ENCODE peak calls at places on chromosomes 6 and 20, in six cellular contexts. F is GM13977, R is upper lobe of right lung, G is epithelial cell of esophagus, A is fibroblast of lung, O is ascending aorta. Z is an unnamed sample.

GRCh38 chr6:28648035-28648877 is 122.6 kb downstream of the GPX5 start:
- DNase-seq in G (peak; percentile 75), A (peak; percentile 79), O (no peak), R (no peak), F (peak; percentile 49), Z (peak; percentile 89)

GRCh38 chr20:10217517-10218410 is 866 bp upstream of the SNAP25 start:
- DNase-seq in O (peak; percentile 90), R (no peak), G (peak; percentile 63), A (peak; percentile 99), F (peak; percentile 45), Z (no peak)

GRCh38 chr20:20743511-20744169 is 31.2 kb upstream of the RALGAPA2 start:
- DNase-seq in R (peak; percentile 80), F (no peak), G (no peak), O (peak; percentile 81), A (peak; percentile 49), Z (no peak)

GRCh38 chr6:2351807-2352431 is 106.5 kb upstream of the GMDS start:
- DNase-seq in A (peak; percentile 72), R (no peak), F (no peak), G (peak; percentile 30), O (no peak), Z (no peak)

GRCh38 chr6:19851273-19852089 is 14.3 kb downstream of the ID4 start:
- DNase-seq in O (no peak), R (no peak), A (peak; percentile 83), G (peak; percentile 73), F (peak; percentile 63), Z (peak; percentile 72)

GRCh38 chr6:95576621-95577316 is 566 bp upstream of the MANEA start:
- DNase-seq in A (peak; percentile 41), R (no peak), O (no peak), G (peak; percentile 39), F (peak; percentile 17), Z (peak; percentile 41)

GRCh38 chr6:10383312-10384063 is 31.4 kb downstream of the TFAP2A start:
- DNase-seq in O (no peak), F (no peak), R (no peak), A (no peak), G (peak; percentile 41), Z (no peak)

GRCh38 chr6:43376551-43376981 is 7.1 kb upstream of the ZNF318 start:
- DNase-seq in O (no peak), R (no peak), A (no peak), G (peak; percentile 93), F (no peak), Z (no peak)

GRCh38 chr20:50585678-50586077 is 75.5 kb downstream of the PTPN1 start:
- DNase-seq in R (no peak), A (no peak), G (no peak), F (no peak), O (no peak), Z (no peak)

GRCh38 chr6:156846845-156847599 is 69.8 kb downstream of the ARID1B start:
- DNase-seq in A (no peak), R (no peak), F (no peak), O (no peak), G (no peak), Z (no peak)

GRCh38 chr6:100344761-100345160 is 120.0 kb downstream of the SIM1 start:
- DNase-seq in F (no peak), R (no peak), O (no peak), A (peak; percentile 30), G (peak; percentile 60), Z (no peak)

GRCh38 chr20:14879020-14879697 is 541.7 kb upstream of the FLRT3 start:
- DNase-seq in G (peak; percentile 95), A (peak; percentile 70), F (peak; percentile 5), O (no peak), R (no peak), Z (no peak)

GRCh38 chr20:22862645-22863230 is 172.4 kb upstream of the SSTR4 start:
- DNase-seq in F (no peak), G (no peak), R (no peak), O (no peak), A (no peak), Z (no peak)
- TF ChIP-seq CTCF in F (no peak), G (peak; percentile 8), R (peak; percentile 17), O (no peak), A (no peak), Z (no peak)

DNA sequence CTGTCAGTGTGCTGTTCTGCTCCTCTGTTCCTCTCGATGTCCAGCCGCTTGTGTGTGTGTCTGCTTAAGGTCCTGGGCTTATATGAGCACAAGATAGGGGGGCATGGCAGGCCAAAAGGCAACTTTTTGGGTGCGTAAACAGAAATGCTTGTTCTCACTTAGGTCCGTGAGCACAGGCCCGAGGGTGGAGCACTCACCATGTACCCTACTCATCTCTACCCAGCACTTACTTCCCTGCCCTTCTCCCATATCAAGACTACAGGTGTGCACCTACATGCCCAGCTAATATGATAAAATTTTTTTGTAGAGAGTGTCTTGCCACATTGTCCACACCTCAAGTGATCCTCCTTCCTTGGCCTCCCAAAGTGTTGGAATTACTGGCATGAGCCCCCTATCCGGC is 34.3 kb downstream of the NCOA3 start:
- DNase-seq in A (no peak), G (no peak), R (no peak), F (no peak), O (no peak), Z (no peak)
- TF ChIP-seq CTCF in A (no peak), G (no peak), R (no peak), F (no peak), O (no peak), Z (no peak)

GRCh38 chr20:55592866-55593265 is 412.5 kb downstream of the CBLN4 start:
- DNase-seq in R (no peak), G (no peak), F (no peak), A (no peak), O (no peak), Z (no peak)
- TF ChIP-seq CTCF in R (no peak), G (no peak), F (no peak), A (no peak), O (no peak), Z (no peak)

DNA sequence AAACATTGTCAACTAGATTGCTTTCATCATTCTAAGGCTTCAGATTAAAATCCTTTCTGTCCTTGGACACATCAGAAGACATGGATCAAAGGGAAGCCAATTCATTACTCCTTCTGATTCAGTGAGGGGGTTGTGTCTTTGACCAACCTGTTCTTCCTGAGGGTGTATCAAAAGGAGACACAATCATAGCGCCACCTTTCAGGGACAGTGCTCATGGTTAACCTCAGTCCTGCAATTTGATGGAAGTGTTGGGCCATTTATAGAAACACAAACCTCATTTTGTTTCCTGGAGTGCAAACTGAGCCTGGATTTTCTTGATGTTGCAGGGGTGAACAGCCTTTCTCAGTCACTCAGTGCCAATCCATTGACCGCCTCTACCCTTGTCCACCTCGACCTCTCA is 163.9 kb upstream of the SCGN start:
- DNase-seq in A (no peak), R (no peak), G (no peak), F (no peak), O (no peak), Z (no peak)
- TF ChIP-seq CTCF in A (no peak), R (no peak), G (no peak), F (no peak), O (no peak), Z (peak; percentile 15)

GRCh38 chr6:11975353-11975977 is 36.6 kb upstream of the HIVEP1 start:
- DNase-seq in A (no peak), F (peak; percentile 66), G (no peak), O (peak; percentile 66), R (no peak), Z (no peak)
- TF ChIP-seq CTCF in A (no peak), F (no peak), G (no peak), O (no peak), R (no peak), Z (no peak)

Z was measured in OCI-LY7.